ENCODE peak calls at places on chromosomes 11 and 22, in four cellular contexts. W is T-helper 9 cell, F is IMR-90, C is T-helper 1 cell. B is an unnamed sample.

GRCh38 chr11:18243783-18244362 is 4.6 kb downstream of the SAA2 start:
- DNase-seq in W (peak), F (peak), C (peak), B (peak)

GRCh38 chr22:49784630-49784971 is 43.1 kb downstream of the BRD1 start:
- DNase-seq in W (no peak), F (no peak), C (no peak), B (no peak)

GRCh38 chr11:128716661-128717210 is 22.9 kb downstream of the FLI1 start:
- DNase-seq in W (peak), F (peak), C (peak), B (peak)

GRCh38 chr11:26551186-26551801 is 20.8 kb downstream of the MUC15 start:
- DNase-seq in W (no peak), F (peak), C (no peak), B (no peak)

GRCh38 chr22:49968831-49969661 is 8.5 kb downstream of the PIM3 start:
- DNase-seq in W (no peak), F (no peak), C (no peak), B (no peak)

GRCh38 chr22:38243007-38243775 is 29.6 kb downstream of the TMEM184B start:
- DNase-seq in W (no peak), F (peak), C (no peak), B (no peak)

GRCh38 chr11:57348636-57349323 is 10.6 kb downstream of the P2RX3 start:
- DNase-seq in W (no peak), F (peak), C (no peak), B (no peak)

GRCh38 chr22:46482311-46482710 is 55.1 kb downstream of the CELSR1 start:
- DNase-seq in W (no peak), F (no peak), C (no peak), B (no peak)

GRCh38 chr11:103659138-103659734 is 377.2 kb upstream of the DDI1 start:
- DNase-seq in W (no peak), F (no peak), C (no peak), B (no peak)

GRCh38 chr11:77819921-77820564 is 479 bp downstream of the RSF1 start:
- DNase-seq in W (peak), F (peak), C (peak), B (peak)

GRCh38 chr11:100824041-100824440 is 137.0 kb downstream of the ARHGAP42 start:
- DNase-seq in W (no peak), F (no peak), C (no peak), B (no peak)